ENCODE peak calls at places on chromosomes 3 and 15, in five cellular contexts. Y is tibial artery, H is mucosa of descending colon, M is WERI-Rb-1, K is HFF-Myc. C is an unnamed sample.

GRCh38 chr15:80856400-80856799 is 77.2 kb downstream of the CEMIP start:
- DNase-seq in Y (no peak), K (no peak), H (no peak), M (no peak), C (no peak)

GRCh38 chr3:47475029-47475569 is 642 bp downstream of the SCAP start:
- DNase-seq in K (no peak), M (peak), Y (no peak), H (peak), C (peak)

GRCh38 chr3:179791793-179792192 is 139.0 kb downstream of the USP13 start:
- DNase-seq in M (no peak), K (no peak), Y (no peak), H (no peak), C (no peak)

GRCh38 chr3:151147299-151147698 is 55.7 kb downstream of the GPR171 start:
- DNase-seq in M (no peak), H (no peak), Y (no peak), K (no peak), C (no peak)

GRCh38 chr15:32849769-32850668 is 132.2 kb downstream of the GREM1 start:
- DNase-seq in M (peak), H (no peak), Y (no peak), K (no peak), C (no peak)

GRCh38 chr3:120928991-120929390 is 21.0 kb downstream of the STXBP5L start:
- DNase-seq in K (no peak), H (no peak), Y (no peak), M (no peak), C (no peak)

GRCh38 chr3:67522081-67522480 is 132.3 kb downstream of the SUCLG2 start:
- DNase-seq in M (no peak), H (no peak), Y (no peak), K (no peak), C (no peak)

GRCh38 chr3:45676248-45677044 is 12.8 kb upstream of the SACM1L start:
- DNase-seq in M (no peak), Y (no peak), H (no peak), K (no peak), C (no peak)

GRCh38 chr3:184338538-184338945 is 1.1 kb downstream of the FAM131A start:
- DNase-seq in Y (peak), K (no peak), H (no peak), M (no peak), C (peak)

GRCh38 chr3:168342946-168343856 is 247.5 kb upstream of the GOLIM4 start:
- DNase-seq in H (no peak), K (no peak), Y (no peak), M (no peak), C (no peak)

GRCh38 chr3:49523756-49524747 is 30.2 kb upstream of the BSN start:
- DNase-seq in Y (no peak), K (no peak), H (no peak), M (no peak), C (no peak)

GRCh38 chr3:52436500-52437106 is 8.3 kb downstream of the SEMA3G start:
- DNase-seq in Y (no peak), H (no peak), M (peak), K (no peak), C (peak)

GRCh38 chr3:31288641-31289100 is 244.1 kb upstream of the STT3B start:
- DNase-seq in K (peak), H (peak), M (no peak), Y (no peak), C (no peak)

GRCh38 chr3:182544542-182544941 is 248.8 kb upstream of the ATP11B start:
- DNase-seq in K (no peak), H (no peak), M (no peak), Y (no peak), C (no peak)

GRCh38 chr15:44735482-44736260 is 657 bp upstream of the TRIM69 start:
- DNase-seq in H (peak), M (no peak), K (no peak), Y (peak), C (no peak)

GRCh38 chr15:52284164-52284563 is 11.4 kb downstream of the MYO5C start:
- DNase-seq in Y (no peak), M (no peak), H (no peak), K (no peak), C (no peak)

GRCh38 chr15:84979651-84980050 is 2.0 kb upstream of the PDE8A start:
- DNase-seq in H (peak), Y (no peak), M (peak), K (no peak), C (no peak)

GRCh38 chr3:160869825-160870224 is 113.8 kb downstream of the PPM1L start:
- DNase-seq in H (no peak), K (no peak), M (peak), Y (peak), C (no peak)

GRCh38 chr3:106208266-106208665 is 339.5 kb upstream of the CBLB start:
- DNase-seq in Y (no peak), K (no peak), H (no peak), M (no peak), C (no peak)

GRCh38 chr15:74176262-74177208 is 3.0 kb downstream of the ISLR start:
- DNase-seq in H (no peak), K (no peak), M (peak), Y (peak), C (peak)

GRCh38 chr3:122843604-122844003 is 48.7 kb downstream of the SLC49A4 start:
- DNase-seq in M (no peak), H (no peak), Y (no peak), K (no peak), C (no peak)

GRCh38 chr3:197750863-197751737 is 1.4 kb downstream of the FYTTD1 start:
- DNase-seq in K (no peak), M (peak), H (peak), Y (peak), C (peak)

GRCh38 chr15:82808634-82809041 is 790 bp upstream of the WHAMM start:
- DNase-seq in K (no peak), H (peak), Y (no peak), M (peak), C (no peak)

GRCh38 chr3:123818324-123818920 is 65.7 kb downstream of the MYLK start:
- DNase-seq in K (no peak), M (no peak), Y (no peak), H (no peak), C (no peak)

GRCh38 chr3:132654190-132654589 is 5.4 kb downstream of the ACAD11 start:
- DNase-seq in K (no peak), Y (no peak), H (no peak), M (no peak), C (no peak)

GRCh38 chr3:188940213-188940914 is 231.4 kb upstream of the TPRG1 start:
- DNase-seq in K (no peak), M (no peak), H (no peak), Y (peak), C (peak)

GRCh38 chr3:46007280-46007679 is 11.7 kb upstream of the FYCO1 start:
- DNase-seq in M (no peak), H (no peak), Y (no peak), K (no peak), C (no peak)

GRCh38 chr15:66524801-66525200 is 19.7 kb downstream of the ZWILCH start:
- DNase-seq in Y (no peak), K (no peak), H (no peak), M (no peak), C (no peak)

GRCh38 chr15:46618984-46619383 is 984.2 kb downstream of the SQOR start:
- DNase-seq in K (no peak), H (no peak), M (no peak), Y (no peak), C (no peak)

GRCh38 chr15:65979316-65979715 is 110.0 kb downstream of the RAB11A start:
- DNase-seq in Y (no peak), M (no peak), H (no peak), K (no peak), C (no peak)

GRCh38 chr3:12005951-12006625 is 1.9 kb downstream of the SYN2 start:
- DNase-seq in M (no peak), Y (no peak), K (no peak), H (no peak), C (no peak)

GRCh38 chr15:60391722-60392340 is 6.0 kb downstream of the ANXA2 start:
- DNase-seq in Y (no peak), K (no peak), M (no peak), H (no peak), C (no peak)
- H3K4me3 ChIP-seq in Y (no peak), K (peak), M (no peak), H (no peak), C (peak)

GRCh38 chr3:119809249-119810017 is 27.5 kb downstream of the NR1I2 start:
- DNase-seq in H (no peak), Y (no peak), M (no peak), K (no peak), C (no peak)
- H3K4me3 ChIP-seq in H (no peak), Y (peak), M (no peak), K (peak), C (peak)

GRCh38 chr15:77015651-77016320 is 20.9 kb downstream of the PSTPIP1 start:
- DNase-seq in Y (no peak), M (no peak), H (no peak), K (no peak), C (no peak)
- H3K4me3 ChIP-seq in Y (no peak), M (no peak), H (no peak), K (no peak), C (peak)

DNA sequence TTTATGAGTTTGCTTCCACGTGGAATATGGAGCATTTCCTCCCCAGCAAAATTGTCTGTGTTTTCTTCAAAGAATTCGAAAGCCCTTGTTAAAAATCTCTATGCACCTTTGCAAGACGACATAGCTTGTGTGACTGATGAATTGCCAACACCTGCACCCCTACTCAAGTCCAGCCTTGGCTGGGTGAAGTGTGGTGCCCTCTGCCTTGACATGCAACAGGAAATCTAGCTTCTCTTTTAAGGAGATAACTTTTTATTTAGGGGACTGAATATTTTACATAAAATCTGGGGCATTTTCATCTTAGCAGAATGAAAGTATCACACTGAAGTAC is 647 bp downstream of the HMG20A start:
- DNase-seq in Y (no peak), K (no peak), H (no peak), M (no peak), C (no peak)
- H3K4me3 ChIP-seq in Y (peak), K (peak), H (peak), M (peak), C (peak)

GRCh38 chr3:195468841-195469240 is 26.0 kb upstream of the ACAP2 start:
- DNase-seq in M (no peak), Y (no peak), H (no peak), K (no peak), C (no peak)

GRCh38 chr3:195462308-195462610 is 19.4 kb upstream of the ACAP2 start:
- DNase-seq in Y (no peak), K (no peak), H (no peak), M (no peak), C (no peak)

GRCh38 chr3:195466251-195466650 is 23.4 kb upstream of the ACAP2 start:
- DNase-seq in K (no peak), Y (no peak), H (no peak), M (no peak), C (no peak)

GRCh38 chr3:195468391-195468776 is 25.6 kb upstream of the ACAP2 start:
- DNase-seq in H (no peak), Y (no peak), M (no peak), K (no peak), C (no peak)

DNA sequence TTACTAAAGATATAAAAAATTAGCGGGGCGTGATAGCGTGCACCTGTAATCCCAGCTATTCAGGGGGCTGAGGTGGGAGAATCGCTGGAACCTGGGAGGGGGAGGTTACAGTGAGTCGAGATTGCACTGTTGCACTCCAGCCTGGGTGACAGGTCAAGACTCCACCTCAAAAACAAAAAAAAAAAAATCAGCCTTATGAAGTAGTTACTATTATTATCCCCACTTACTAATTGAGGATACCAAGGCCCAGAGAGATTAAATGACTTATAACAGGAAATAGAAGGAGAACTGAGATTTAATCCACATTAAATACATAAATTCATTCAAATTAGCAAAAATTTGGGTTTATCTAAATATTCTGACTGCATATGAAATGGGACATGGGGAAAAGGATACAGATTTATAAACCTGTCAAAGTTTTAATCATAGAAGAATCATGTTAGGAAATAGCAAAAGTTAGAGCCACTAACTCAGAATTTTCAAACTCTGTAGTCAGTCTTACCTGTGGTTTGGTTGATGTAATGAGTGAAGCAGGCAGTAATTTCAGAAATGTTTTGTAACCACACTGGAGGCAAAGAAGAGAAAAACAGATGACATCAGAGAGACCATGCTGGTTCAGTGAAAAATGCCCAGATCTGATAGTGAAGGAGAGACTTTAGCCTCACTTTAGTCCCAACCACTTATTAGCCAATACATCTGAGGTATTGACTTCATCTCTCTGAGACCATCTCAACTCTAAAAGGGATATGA is 25.0 kb upstream of the ACAP2 start:
- DNase-seq in K (no peak), M (no peak), H (no peak), Y (no peak), C (no peak)
- H3K4me3 ChIP-seq in K (no peak), M (no peak), H (no peak), Y (no peak), C (no peak)

DNA sequence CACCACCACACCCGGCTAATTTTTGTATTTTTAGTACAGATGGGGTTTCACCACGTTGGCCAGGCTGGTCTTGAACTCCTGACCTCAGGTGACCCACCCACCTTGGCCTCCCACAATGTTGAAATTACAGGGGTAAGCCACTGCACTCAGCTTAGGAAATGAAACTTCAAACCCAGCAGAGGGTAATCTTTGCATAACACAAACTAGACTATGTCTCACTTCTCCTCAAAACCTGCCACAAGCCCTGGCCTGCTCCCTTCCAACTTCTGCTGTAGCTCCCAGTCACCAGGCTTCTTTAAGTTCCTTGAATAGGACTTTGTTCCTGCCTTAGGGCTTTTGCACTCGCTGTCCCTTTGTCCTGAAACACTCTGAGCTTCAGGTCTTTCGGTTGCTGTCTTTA is 39.2 kb upstream of the SEMA4B start:
- DNase-seq in Y (no peak), H (peak), K (no peak), M (no peak), C (no peak)
- H3K4me3 ChIP-seq in Y (no peak), H (no peak), K (no peak), M (no peak), C (no peak)

GRCh38 chr3:177193706-177194268 is 3.5 kb downstream of the TBL1XR1 start:
- DNase-seq in H (no peak), K (no peak), M (no peak), Y (no peak), C (no peak)

GRCh38 chr3:177196473-177197040 is 725 bp downstream of the TBL1XR1 start:
- DNase-seq in Y (peak), M (no peak), K (no peak), H (peak), C (peak)

GRCh38 chr3:177195941-177196472 is 1.3 kb downstream of the TBL1XR1 start:
- DNase-seq in H (peak), K (no peak), Y (no peak), M (no peak), C (no peak)

GRCh38 chr3:177195242-177195940 is 1.9 kb downstream of the TBL1XR1 start:
- DNase-seq in K (no peak), Y (no peak), M (no peak), H (peak), C (no peak)

DNA sequence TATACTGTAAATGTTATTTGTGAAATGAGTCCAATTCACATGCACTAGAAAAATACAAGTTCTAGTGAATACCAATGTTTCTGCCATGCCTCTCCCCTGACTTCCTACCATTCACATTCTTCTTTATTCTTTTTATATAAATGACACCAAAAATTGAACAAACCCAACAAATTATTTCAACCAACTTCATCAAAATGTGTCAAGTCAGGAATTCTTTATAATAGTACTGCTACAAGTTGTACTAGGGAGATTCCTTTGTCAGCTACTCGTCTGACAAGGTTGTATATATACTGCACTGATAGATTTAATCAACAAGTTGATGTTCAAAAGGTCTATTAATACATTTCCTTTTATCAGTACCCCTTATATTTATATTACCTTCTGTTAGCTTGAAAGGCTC is 3.0 kb downstream of the TBL1XR1 start:
- DNase-seq in H (no peak), K (no peak), Y (no peak), M (no peak), C (no peak)
- H3K4me3 ChIP-seq in H (no peak), K (peak), Y (peak), M (no peak), C (peak)

GRCh38 chr3:178059836-178060235 is 476.4 kb upstream of the KCNMB2 start:
- DNase-seq in Y (no peak), H (no peak), K (no peak), M (no peak), C (no peak)

GRCh38 chr3:178058629-178059028 is 477.6 kb upstream of the KCNMB2 start:
- DNase-seq in K (no peak), H (no peak), M (no peak), Y (no peak), C (no peak)

GRCh38 chr3:178059124-178059523 is 477.1 kb upstream of the KCNMB2 start:
- DNase-seq in Y (no peak), M (no peak), K (no peak), H (no peak), C (no peak)

GRCh38 chr3:178062126-178062525 is 474.1 kb upstream of the KCNMB2 start:
- DNase-seq in K (no peak), Y (no peak), M (no peak), H (no peak), C (no peak)

GRCh38 chr3:178060406-178060805 is 475.8 kb upstream of the KCNMB2 start:
- DNase-seq in Y (peak), K (no peak), H (peak), M (no peak), C (no peak)
- H3K4me3 ChIP-seq in Y (no peak), K (no peak), H (no peak), M (no peak), C (no peak)

DNA sequence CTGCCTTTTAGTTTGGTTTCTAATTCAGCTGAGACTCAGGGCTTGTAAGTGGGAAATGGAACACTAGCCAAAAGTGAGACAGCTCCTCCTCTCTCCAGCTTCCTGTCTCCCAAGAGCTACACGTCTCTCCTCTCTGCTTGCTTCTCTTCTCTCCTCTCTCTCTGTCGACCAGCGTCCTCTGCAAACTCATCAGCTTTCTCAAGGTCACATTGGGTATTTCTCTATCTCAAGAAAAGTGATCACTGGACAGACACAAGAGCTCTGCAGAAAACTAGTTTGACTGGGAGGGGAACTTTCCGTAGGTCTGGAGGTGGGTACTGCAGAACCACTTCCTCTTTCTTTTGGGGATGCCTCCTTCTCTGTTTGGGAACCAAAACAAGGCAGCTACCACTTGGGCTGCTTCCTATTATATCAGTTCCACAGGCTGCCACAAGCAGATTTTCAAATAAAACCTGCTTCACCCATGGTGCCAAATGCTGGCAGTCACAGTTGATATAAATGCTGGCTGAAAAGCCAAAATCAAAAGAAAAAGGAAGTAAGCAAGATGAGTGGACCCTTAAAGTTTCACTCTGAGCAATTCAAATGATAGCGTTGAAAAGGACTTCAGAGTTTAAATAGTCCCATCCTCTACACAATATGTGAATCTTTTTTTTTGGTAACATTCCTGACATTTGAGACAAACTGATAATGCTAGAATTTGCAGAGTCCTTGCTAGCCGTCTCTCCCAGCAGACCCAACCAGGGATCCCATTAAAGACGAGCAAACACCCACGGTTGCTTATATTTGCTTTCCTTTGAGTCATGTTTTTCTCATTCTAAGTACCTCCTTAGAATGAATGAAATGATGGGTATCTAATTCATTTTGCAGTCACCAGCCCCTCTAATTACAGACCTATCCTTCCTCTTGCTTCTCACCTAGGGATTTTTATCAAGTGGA is 7.2 kb upstream of the DYNC1LI1 start:
- DNase-seq in H (peak), K (no peak), Y (no peak), M (no peak), C (no peak)
- H3K4me3 ChIP-seq in H (no peak), K (no peak), Y (peak), M (no peak), C (peak)